ENCODE peak calls at places on chromosomes 1 and 21, in seven cellular contexts. L, P, G, V, W, Q and U are unnamed samples.

GRCh38 chr1:157005965-157006364 is 39.6 kb downstream of the ARHGEF11 start:
- DNase-seq in G (no peak), Q (no peak), V (no peak), P (no peak), W (no peak), L (no peak), U (no peak)

GRCh38 chr1:151255381-151255780 is 847 bp downstream of the PSMD4 start:
- DNase-seq in L (peak; percentile 7), G (no peak), Q (peak; percentile 8), P (no peak), W (no peak), V (peak; percentile 23), U (no peak)

GRCh38 chr1:181390350-181391080 is 92.8 kb upstream of the CACNA1E start:
- DNase-seq in Q (no peak), W (no peak), P (no peak), V (no peak), L (no peak), G (no peak), U (no peak)

GRCh38 chr1:201042663-201043461 is 19.3 kb upstream of the KIF21B start:
- DNase-seq in Q (peak; percentile 85), G (peak; percentile 47), V (peak; percentile 70), P (peak; percentile 70), W (peak; percentile 49), L (peak; percentile 62), U (peak; percentile 30)

GRCh38 chr1:230669543-230669942 is 27.3 kb downstream of the COG2 start:
- DNase-seq in Q (no peak), G (no peak), P (no peak), V (no peak), W (no peak), L (no peak), U (no peak)

GRCh38 chr21:40555129-40555528 is 291.8 kb downstream of the DSCAM start:
- DNase-seq in W (no peak), L (no peak), P (no peak), Q (no peak), V (no peak), G (no peak), U (no peak)

GRCh38 chr1:177442580-177442979 is 271.8 kb downstream of the BRINP2 start:
- DNase-seq in G (no peak), L (no peak), W (no peak), V (no peak), P (no peak), Q (no peak), U (no peak)

GRCh38 chr1:192766009-192766625 is 42.7 kb upstream of the RGS2 start:
- DNase-seq in G (no peak), Q (no peak), W (no peak), P (no peak), V (peak; percentile 37), L (peak; percentile 64), U (no peak)

GRCh38 chr1:215872658-215873057 is 305.6 kb downstream of the KCTD3 start:
- DNase-seq in L (no peak), W (no peak), Q (no peak), P (no peak), G (no peak), V (no peak), U (no peak)

GRCh38 chr21:46188226-46189212 is 4.3 kb upstream of the SPATC1L start:
- DNase-seq in V (peak; percentile 58), W (no peak), G (peak; percentile 51), L (peak; percentile 52), Q (no peak), P (no peak), U (no peak)

GRCh38 chr1:30111431-30111830 is 612.0 kb downstream of the MATN1 start:
- DNase-seq in P (no peak), W (no peak), L (peak; percentile 35), G (peak; percentile 32), V (peak; percentile 41), Q (peak; percentile 85), U (no peak)

GRCh38 chr1:156893048-156893953 is at the start of gene PEAR1:
- DNase-seq in Q (peak; percentile 64), L (no peak), G (peak; percentile 70), V (peak; percentile 31), W (no peak), P (peak; percentile 47), U (no peak)

GRCh38 chr1:90835172-90835660 is 118.1 kb upstream of the BARHL2 start:
- DNase-seq in V (no peak), W (no peak), L (no peak), P (no peak), Q (peak; percentile 65), G (no peak), U (no peak)

GRCh38 chr1:1080951-1081310 is 6.8 kb upstream of the RNF223 start:
- DNase-seq in G (peak; percentile 15), L (no peak), P (peak; percentile 18), V (no peak), Q (no peak), W (no peak), U (no peak)

GRCh38 chr1:200922406-200922805 is 27.7 kb downstream of the INAVA start:
- DNase-seq in P (no peak), L (no peak), V (no peak), W (no peak), Q (no peak), G (no peak), U (no peak)

GRCh38 chr1:32981003-32981909 is 16.6 kb upstream of the RNF19B start:
- DNase-seq in L (peak; percentile 80), W (peak; percentile 23), G (no peak), P (peak; percentile 65), Q (no peak), V (peak; percentile 94), U (no peak)

GRCh38 chr1:156590326-156591180 is 1.0 kb upstream of the NAXE start:
- DNase-seq in Q (no peak), P (no peak), L (no peak), W (no peak), G (no peak), V (no peak), U (no peak)

GRCh38 chr1:108575241-108575850 is 15.4 kb downstream of the EEIG2 start:
- DNase-seq in Q (no peak), P (no peak), W (no peak), V (peak; percentile 10), L (no peak), G (no peak), U (no peak)

GRCh38 chr1:99217599-99217998 is 46.7 kb upstream of the PLPPR4 start:
- DNase-seq in Q (no peak), L (no peak), P (no peak), G (no peak), V (no peak), W (no peak), U (no peak)

GRCh38 chr1:110483308-110483685 is 32.3 kb downstream of the PROK1 start:
- DNase-seq in P (no peak), V (no peak), L (no peak), G (no peak), W (no peak), Q (no peak), U (no peak)

GRCh38 chr1:50348449-50349241 is 74.6 kb downstream of the DMRTA2 start:
- DNase-seq in G (peak; percentile 22), V (peak; percentile 77), W (no peak), L (peak; percentile 66), Q (peak; percentile 85), P (peak; percentile 48), U (peak; percentile 52)

GRCh38 chr1:54995013-54995760 is 3.5 kb upstream of the BSND start:
- DNase-seq in Q (no peak), W (no peak), P (no peak), G (no peak), L (no peak), V (no peak), U (no peak)

GRCh38 chr1:79811173-79811572 is 804.6 kb upstream of the ADGRL4 start:
- DNase-seq in L (peak; percentile 22), W (no peak), Q (no peak), P (no peak), G (no peak), V (peak; percentile 88), U (peak; percentile 45)

GRCh38 chr1:240492832-240493440 is 119.0 kb downstream of the GREM2 start:
- DNase-seq in W (no peak), L (peak; percentile 55), G (no peak), V (peak; percentile 14), P (no peak), Q (peak; percentile 80), U (no peak)
- TF ChIP-seq CTCF in W (no peak), L (peak; percentile 65), G (no peak), V (no peak), P (no peak), Q (peak; percentile 55), U (peak; percentile 4)

GRCh38 chr1:78003882-78004718 is 639 bp upstream of the DNAJB4 start:
- DNase-seq in L (peak; percentile 61), W (no peak), G (peak; percentile 42), P (peak; percentile 43), V (peak; percentile 83), Q (peak; percentile 77), U (peak; percentile 59)
- H3K4me3 ChIP-seq in L (peak overlapping the region; percentile 69), W (peak overlapping the region; percentile 71), G (peak overlapping the region; percentile 61), P (peak overlapping the region; percentile 78), V (peak overlapping the region; percentile 80), Q (peak overlapping the region; percentile 50), U (peak overlapping the region; percentile 51)

DNA sequence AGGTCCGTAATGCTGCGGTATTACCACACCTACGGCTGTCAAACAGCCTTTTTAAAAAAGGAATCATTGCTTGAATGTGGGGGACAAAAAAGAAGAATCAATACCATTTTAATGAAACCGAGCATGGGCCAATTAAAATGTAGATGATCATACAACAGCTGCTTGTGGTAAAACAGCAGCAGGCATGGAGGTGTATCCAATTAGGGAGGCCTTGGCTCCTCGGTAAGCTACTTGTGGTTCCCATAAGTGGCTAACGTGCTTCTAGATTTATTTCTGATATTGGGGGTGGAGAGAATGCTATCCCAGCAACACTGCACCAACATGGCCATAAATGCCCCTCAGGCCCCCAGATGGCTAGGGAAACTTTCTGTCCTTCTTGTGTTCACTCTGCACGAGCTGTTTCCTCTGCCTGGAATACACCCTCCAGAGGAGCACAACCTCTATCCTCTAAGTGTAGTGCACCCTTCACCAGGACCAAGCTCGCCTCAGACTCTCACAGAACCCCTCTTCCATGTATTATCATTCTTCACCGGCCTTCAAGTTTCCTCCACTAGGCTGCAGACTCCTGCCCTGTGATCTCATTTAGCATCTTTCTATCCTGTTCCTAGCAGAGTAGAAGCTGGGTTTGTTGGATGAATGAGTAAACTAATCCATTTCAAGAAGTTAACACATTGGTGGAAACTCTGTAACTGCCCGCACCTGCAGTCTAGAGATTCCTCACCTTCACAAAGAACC is 1.6 kb downstream of the PTPN14 start:
- DNase-seq in Q (peak; percentile 40), P (no peak), W (no peak), G (no peak), V (peak; percentile 62), L (peak; percentile 40), U (no peak)
- TF ChIP-seq CTCF in Q (no peak), P (no peak), W (no peak), G (peak; percentile 29), V (peak; percentile 41), L (peak; percentile 65), U (peak; percentile 37)

GRCh38 chr1:41813220-41813619 is 105.5 kb downstream of the HIVEP3 start:
- DNase-seq in G (no peak), V (no peak), Q (no peak), W (no peak), L (no peak), P (no peak), U (no peak)

GRCh38 chr1:41810446-41810845 is 108.3 kb downstream of the HIVEP3 start:
- DNase-seq in G (no peak), Q (peak; percentile 74), L (peak; percentile 35), W (no peak), V (peak; percentile 63), P (no peak), U (peak; percentile 27)

GRCh38 chr1:41813755-41814694 is 104.7 kb downstream of the HIVEP3 start:
- DNase-seq in P (peak; percentile 68), Q (no peak), V (no peak), G (peak; percentile 24), L (peak; percentile 27), W (no peak), U (no peak)

GRCh38 chr1:41811051-41811795 is 107.5 kb downstream of the HIVEP3 start:
- DNase-seq in P (no peak), W (no peak), L (peak; percentile 87), G (no peak), Q (no peak), V (peak; percentile 56), U (no peak)

GRCh38 chr1:41811978-41812852 is 106.5 kb downstream of the HIVEP3 start:
- DNase-seq in Q (peak; percentile 79), L (peak; percentile 94), W (no peak), P (no peak), G (peak; percentile 39), V (peak; percentile 92), U (peak; percentile 87)
- H3K4me3 ChIP-seq in Q (no peak overlapping the region), L (no peak overlapping the region), W (no peak overlapping the region), P (no peak overlapping the region), G (no peak overlapping the region), V (no peak overlapping the region), U (no peak overlapping the region)